ENCODE peak calls at places on chromosomes 12 and 14, in five cellular contexts. One of them, this sample, is unnamed.

GRCh38 chr12:116384629-116385485 is 107.4 kb upstream of the MED13L start:
- DNase-seq in endothelial cell: no peak
- DNase-seq in sigmoid colon: no peak
- DNase-seq in NCI-H1436: no peak
- DNase-seq in MCF 10A: no peak
- DNase-seq in this sample: peak

GRCh38 chr14:106883218-106883692 is 1356.9 kb downstream of the TMEM121 start:
- DNase-seq in sigmoid colon: no peak
- DNase-seq in endothelial cell: no peak
- DNase-seq in NCI-H1436: no peak
- DNase-seq in MCF 10A: no peak
- DNase-seq in this sample: no peak

GRCh38 chr14:68628605-68629310 is 164.1 kb downstream of the ZFP36L1 start:
- DNase-seq in sigmoid colon: no peak
- DNase-seq in MCF 10A: no peak
- DNase-seq in endothelial cell: no peak
- DNase-seq in NCI-H1436: no peak
- DNase-seq in this sample: no peak

GRCh38 chr14:106691601-106692291 is 1165.4 kb downstream of the TMEM121 start:
- DNase-seq in endothelial cell: no peak
- DNase-seq in sigmoid colon: no peak
- DNase-seq in MCF 10A: no peak
- DNase-seq in NCI-H1436: no peak
- DNase-seq in this sample: no peak

GRCh38 chr12:6038160-6038559 is 86.3 kb downstream of the VWF start:
- DNase-seq in endothelial cell: peak
- DNase-seq in NCI-H1436: peak
- DNase-seq in sigmoid colon: peak
- DNase-seq in MCF 10A: peak
- DNase-seq in this sample: peak

GRCh38 chr12:65999564-66000280 is 130.8 kb downstream of the LLPH start:
- DNase-seq in sigmoid colon: no peak
- DNase-seq in NCI-H1436: no peak
- DNase-seq in MCF 10A: peak
- DNase-seq in endothelial cell: no peak
- DNase-seq in this sample: no peak

GRCh38 chr12:131167334-131167733 is 213.6 kb downstream of the ADGRD1 start:
- DNase-seq in sigmoid colon: no peak
- DNase-seq in endothelial cell: no peak
- DNase-seq in MCF 10A: peak
- DNase-seq in NCI-H1436: no peak
- DNase-seq in this sample: no peak

GRCh38 chr14:49770212-49770817 is 2.4 kb downstream of the KLHDC2 start:
- DNase-seq in endothelial cell: no peak
- DNase-seq in NCI-H1436: no peak
- DNase-seq in MCF 10A: peak
- DNase-seq in sigmoid colon: no peak
- DNase-seq in this sample: peak

GRCh38 chr14:88934231-88934898 is 109.9 kb downstream of the TTC8 start:
- DNase-seq in sigmoid colon: no peak
- DNase-seq in endothelial cell: no peak
- DNase-seq in MCF 10A: no peak
- DNase-seq in NCI-H1436: no peak
- DNase-seq in this sample: no peak

GRCh38 chr14:68806526-68807147 is 13.8 kb upstream of the ZFP36L1 start:
- DNase-seq in sigmoid colon: peak
- DNase-seq in endothelial cell: no peak
- DNase-seq in MCF 10A: no peak
- DNase-seq in NCI-H1436: no peak
- DNase-seq in this sample: no peak

GRCh38 chr12:6608592-6609311 is 1.6 kb upstream of the CHD4 start:
- DNase-seq in endothelial cell: no peak
- DNase-seq in sigmoid colon: peak
- DNase-seq in MCF 10A: no peak
- DNase-seq in NCI-H1436: no peak
- DNase-seq in this sample: no peak

GRCh38 chr14:89747146-89747545 is 207.4 kb downstream of the EFCAB11 start:
- DNase-seq in endothelial cell: no peak
- DNase-seq in MCF 10A: no peak
- DNase-seq in NCI-H1436: no peak
- DNase-seq in sigmoid colon: no peak
- DNase-seq in this sample: no peak

GRCh38 chr14:92728781-92729364 is 19.6 kb downstream of the LGMN start:
- DNase-seq in MCF 10A: peak
- DNase-seq in NCI-H1436: peak
- DNase-seq in sigmoid colon: no peak
- DNase-seq in endothelial cell: no peak
- DNase-seq in this sample: no peak

GRCh38 chr14:25943329-25943728 is 654.5 kb downstream of the NOVA1 start:
- DNase-seq in endothelial cell: no peak
- DNase-seq in MCF 10A: no peak
- DNase-seq in NCI-H1436: no peak
- DNase-seq in sigmoid colon: no peak
- DNase-seq in this sample: no peak